ENCODE peak calls at places on chromosomes 7 and 10, in five cellular contexts. One of them, this sample, is unnamed.

GRCh38 chr10:98338318-98338717 is 70.3 kb upstream of the LOXL4 start:
- DNase-seq in ovary: no peak
- DNase-seq in adrenal gland: no peak
- DNase-seq in tibial nerve: peak; percentile 29
- DNase-seq in heart left ventricle: no peak
- DNase-seq in this sample: no peak

GRCh38 chr7:2063562-2064360 is 169.0 kb downstream of the MAD1L1 start:
- DNase-seq in ovary: no peak
- DNase-seq in adrenal gland: peak; percentile 30
- DNase-seq in tibial nerve: no peak
- DNase-seq in heart left ventricle: peak; percentile 64
- DNase-seq in this sample: peak; percentile 27

GRCh38 chr10:63711866-63712716 is 190.9 kb downstream of the REEP3 start:
- DNase-seq in ovary: peak; percentile 89
- DNase-seq in adrenal gland: peak; percentile 97
- DNase-seq in tibial nerve: peak; percentile 87
- DNase-seq in heart left ventricle: peak; percentile 98
- DNase-seq in this sample: peak; percentile 31

GRCh38 chr10:112546474-112546873 is 99.5 kb downstream of the VTI1A start:
- DNase-seq in ovary: no peak
- DNase-seq in adrenal gland: no peak
- DNase-seq in tibial nerve: no peak
- DNase-seq in heart left ventricle: no peak
- DNase-seq in this sample: no peak

GRCh38 chr7:112421666-112422486 is 28.4 kb upstream of the IFRD1 start:
- DNase-seq in ovary: no peak
- DNase-seq in adrenal gland: no peak
- DNase-seq in tibial nerve: no peak
- DNase-seq in heart left ventricle: no peak
- DNase-seq in this sample: no peak

GRCh38 chr7:54664235-54665228 is 94.5 kb downstream of the SEC61G start:
- DNase-seq in ovary: no peak
- DNase-seq in adrenal gland: peak; percentile 44
- DNase-seq in tibial nerve: no peak
- DNase-seq in heart left ventricle: peak; percentile 33
- DNase-seq in this sample: no peak

GRCh38 chr10:69619626-69620025 is 10.4 kb upstream of the FAM241B start:
- DNase-seq in ovary: no peak
- DNase-seq in adrenal gland: no peak
- DNase-seq in tibial nerve: no peak
- DNase-seq in heart left ventricle: no peak
- DNase-seq in this sample: no peak

GRCh38 chr7:4017081-4017480 is 665.0 kb upstream of the FOXK1 start:
- DNase-seq in ovary: no peak
- DNase-seq in adrenal gland: no peak
- DNase-seq in tibial nerve: no peak
- DNase-seq in heart left ventricle: no peak
- DNase-seq in this sample: no peak

GRCh38 chr10:100866575-100867098 is 46.1 kb upstream of the SLF2 start:
- DNase-seq in ovary: no peak
- DNase-seq in adrenal gland: no peak
- DNase-seq in tibial nerve: no peak
- DNase-seq in heart left ventricle: no peak
- DNase-seq in this sample: no peak

GRCh38 chr7:127847641-127848040 is 183.6 kb downstream of the LRRC4 start:
- DNase-seq in ovary: no peak
- DNase-seq in adrenal gland: no peak
- DNase-seq in tibial nerve: no peak
- DNase-seq in heart left ventricle: no peak
- DNase-seq in this sample: no peak

GRCh38 chr7:101239951-101240220 is 2.3 kb upstream of the CLDN15 start:
- DNase-seq in ovary: no peak
- DNase-seq in adrenal gland: no peak
- DNase-seq in tibial nerve: no peak
- DNase-seq in heart left ventricle: no peak
- DNase-seq in this sample: no peak

GRCh38 chr10:3782456-3783312 is 2.3 kb downstream of the KLF6 start:
- DNase-seq in ovary: peak; percentile 52
- DNase-seq in adrenal gland: peak; percentile 73
- DNase-seq in tibial nerve: peak; percentile 78
- DNase-seq in heart left ventricle: peak; percentile 84
- DNase-seq in this sample: peak; percentile 83

GRCh38 chr10:124737708-124738107 is 6.5 kb downstream of the FAM53B start:
- DNase-seq in ovary: no peak
- DNase-seq in adrenal gland: peak; percentile 19
- DNase-seq in tibial nerve: peak; percentile 4
- DNase-seq in heart left ventricle: no peak
- DNase-seq in this sample: no peak

GRCh38 chr7:17632401-17632800 is 307.9 kb downstream of the SNX13 start:
- DNase-seq in ovary: no peak
- DNase-seq in adrenal gland: no peak
- DNase-seq in tibial nerve: no peak
- DNase-seq in heart left ventricle: no peak
- DNase-seq in this sample: no peak

GRCh38 chr7:101171442-101171837 is 6.1 kb upstream of the VGF start:
- DNase-seq in ovary: no peak
- DNase-seq in adrenal gland: no peak
- DNase-seq in tibial nerve: no peak
- DNase-seq in heart left ventricle: no peak
- DNase-seq in this sample: no peak

GRCh38 chr10:118940386-118940785 is 89.1 kb upstream of the NANOS1 start:
- DNase-seq in ovary: no peak
- DNase-seq in adrenal gland: no peak
- DNase-seq in tibial nerve: no peak
- DNase-seq in heart left ventricle: no peak
- DNase-seq in this sample: no peak

GRCh38 chr10:71389768-71390434 is 6.8 kb upstream of the CDH23 start:
- DNase-seq in ovary: no peak
- DNase-seq in adrenal gland: no peak
- DNase-seq in tibial nerve: no peak
- DNase-seq in heart left ventricle: no peak
- DNase-seq in this sample: no peak

GRCh38 chr7:79180533-79180932 is 272.9 kb downstream of the MAGI2 start:
- DNase-seq in ovary: no peak
- DNase-seq in adrenal gland: no peak
- DNase-seq in tibial nerve: no peak
- DNase-seq in heart left ventricle: no peak
- DNase-seq in this sample: no peak

GRCh38 chr10:103820101-103821062 is 35.0 kb downstream of the SH3PXD2A start:
- DNase-seq in ovary: peak; percentile 67
- DNase-seq in adrenal gland: peak; percentile 38
- DNase-seq in tibial nerve: peak; percentile 71
- DNase-seq in heart left ventricle: peak; percentile 85
- DNase-seq in this sample: no peak

GRCh38 chr10:14345262-14345661 is 14.5 kb upstream of the FRMD4A start:
- DNase-seq in ovary: no peak
- DNase-seq in adrenal gland: no peak
- DNase-seq in tibial nerve: no peak
- DNase-seq in heart left ventricle: no peak
- DNase-seq in this sample: no peak

GRCh38 chr10:124465003-124465776 is 3.6 kb downstream of the LHPP start:
- DNase-seq in ovary: no peak
- DNase-seq in adrenal gland: no peak
- DNase-seq in tibial nerve: no peak
- DNase-seq in heart left ventricle: no peak
- DNase-seq in this sample: peak; percentile 50

GRCh38 chr10:32273326-32273725 is 73.6 kb downstream of the EPC1 start:
- DNase-seq in ovary: no peak
- DNase-seq in adrenal gland: no peak
- DNase-seq in tibial nerve: no peak
- DNase-seq in heart left ventricle: no peak
- DNase-seq in this sample: no peak

GRCh38 chr10:113897693-113898618 is 43.5 kb downstream of the NHLRC2 start:
- DNase-seq in ovary: no peak
- DNase-seq in adrenal gland: no peak
- DNase-seq in tibial nerve: no peak
- DNase-seq in heart left ventricle: peak; percentile 57
- DNase-seq in this sample: peak; percentile 42

GRCh38 chr10:1149793-1150637 is 93.8 kb downstream of the WDR37 start:
- DNase-seq in ovary: no peak
- DNase-seq in adrenal gland: no peak
- DNase-seq in tibial nerve: no peak
- DNase-seq in heart left ventricle: peak; percentile 58
- DNase-seq in this sample: peak; percentile 13

GRCh38 chr10:6229290-6229689 is 26.6 kb downstream of the PFKFB3 start:
- DNase-seq in ovary: no peak
- DNase-seq in adrenal gland: no peak
- DNase-seq in tibial nerve: no peak
- DNase-seq in heart left ventricle: no peak
- DNase-seq in this sample: no peak

GRCh38 chr7:99788554-99788953 is 4.6 kb upstream of the CYP3A4 start:
- DNase-seq in ovary: no peak
- DNase-seq in adrenal gland: no peak
- DNase-seq in tibial nerve: no peak
- DNase-seq in heart left ventricle: no peak
- DNase-seq in this sample: no peak

GRCh38 chr10:18651324-18652007 is at the start of gene NSUN6:
- DNase-seq in ovary: peak; percentile 89
- DNase-seq in adrenal gland: peak; percentile 93
- DNase-seq in tibial nerve: peak; percentile 88
- DNase-seq in heart left ventricle: peak; percentile 90
- DNase-seq in this sample: peak; percentile 97
- TF ChIP-seq POLR2A in ovary: peak; percentile 92
- TF ChIP-seq POLR2A in adrenal gland: peak; percentile 51
- TF ChIP-seq POLR2A in tibial nerve: no peak
- TF ChIP-seq POLR2A in heart left ventricle: peak; percentile 74
- TF ChIP-seq POLR2A in this sample: peak; percentile 93

DNA sequence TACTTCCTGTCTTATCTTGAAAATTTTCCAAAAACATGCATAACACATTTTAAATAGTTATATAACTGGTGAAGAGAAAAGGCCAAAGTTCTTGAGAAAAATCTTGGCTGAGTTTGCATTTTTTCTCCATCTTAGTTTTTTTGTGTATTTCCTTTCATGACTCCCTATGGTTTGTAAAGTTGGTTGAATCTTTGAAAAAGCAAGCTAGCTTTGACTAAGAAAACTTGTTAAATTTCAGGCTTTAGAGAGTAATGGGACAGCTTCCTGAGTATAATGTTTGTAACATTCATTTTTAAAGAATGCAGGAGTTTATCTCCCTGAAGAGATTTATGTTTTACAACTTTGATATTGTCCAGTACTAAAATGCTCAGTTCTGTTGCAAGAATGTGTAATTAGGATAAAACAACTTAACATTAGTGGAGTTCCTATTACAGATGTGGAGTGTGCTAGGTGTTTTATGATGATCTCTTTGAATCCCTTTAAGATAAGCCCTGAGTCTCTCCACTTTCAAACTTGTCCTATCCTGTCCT is 11.1 kb upstream of the HERPUD2 start:
- DNase-seq in ovary: no peak
- DNase-seq in adrenal gland: no peak
- DNase-seq in tibial nerve: no peak
- DNase-seq in heart left ventricle: no peak
- DNase-seq in this sample: no peak
- TF ChIP-seq POLR2A in ovary: no peak
- TF ChIP-seq POLR2A in adrenal gland: no peak
- TF ChIP-seq POLR2A in tibial nerve: no peak
- TF ChIP-seq POLR2A in heart left ventricle: no peak
- TF ChIP-seq POLR2A in this sample: no peak

DNA sequence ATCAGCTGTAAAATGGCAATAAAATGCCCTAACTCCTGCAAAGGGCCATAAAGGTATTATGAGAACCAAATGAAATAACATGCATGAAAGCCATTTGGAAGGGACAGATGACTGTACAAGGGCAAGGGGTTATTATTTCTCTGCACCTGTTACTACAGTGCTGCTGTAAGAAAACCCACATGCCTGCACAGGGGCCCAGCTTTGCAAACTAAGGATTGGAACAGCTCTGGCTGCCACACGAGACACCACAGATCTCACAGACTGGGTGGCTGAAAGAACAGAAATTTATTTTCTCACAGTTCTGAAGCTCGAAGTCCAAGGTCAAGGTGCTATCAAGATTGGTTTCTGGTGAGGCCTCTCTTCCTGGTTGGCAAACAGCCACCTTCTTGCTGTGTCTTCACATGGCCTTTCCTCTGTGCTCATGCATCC is 409.0 kb upstream of the NRP1 start:
- DNase-seq in ovary: no peak
- DNase-seq in adrenal gland: no peak
- DNase-seq in tibial nerve: no peak
- DNase-seq in heart left ventricle: no peak
- DNase-seq in this sample: no peak
- TF ChIP-seq POLR2A in ovary: no peak
- TF ChIP-seq POLR2A in adrenal gland: no peak
- TF ChIP-seq POLR2A in tibial nerve: no peak
- TF ChIP-seq POLR2A in heart left ventricle: no peak
- TF ChIP-seq POLR2A in this sample: no peak

GRCh38 chr10:11741608-11742007 is 574 bp upstream of the ECHDC3 start:
- DNase-seq in ovary: no peak
- DNase-seq in adrenal gland: no peak
- DNase-seq in tibial nerve: no peak
- DNase-seq in heart left ventricle: no peak
- DNase-seq in this sample: no peak

GRCh38 chr10:11743461-11744338 is 1.5 kb downstream of the ECHDC3 start:
- DNase-seq in ovary: no peak
- DNase-seq in adrenal gland: no peak
- DNase-seq in tibial nerve: no peak
- DNase-seq in heart left ventricle: no peak
- DNase-seq in this sample: no peak

GRCh38 chr10:11740907-11741306 is 1.3 kb upstream of the ECHDC3 start:
- DNase-seq in ovary: no peak
- DNase-seq in adrenal gland: no peak
- DNase-seq in tibial nerve: no peak
- DNase-seq in heart left ventricle: no peak
- DNase-seq in this sample: no peak

GRCh38 chr10:11742779-11743298 is 657 bp downstream of the ECHDC3 start:
- DNase-seq in ovary: peak; percentile 27
- DNase-seq in adrenal gland: no peak
- DNase-seq in tibial nerve: no peak
- DNase-seq in heart left ventricle: peak; percentile 82
- DNase-seq in this sample: no peak

DNA sequence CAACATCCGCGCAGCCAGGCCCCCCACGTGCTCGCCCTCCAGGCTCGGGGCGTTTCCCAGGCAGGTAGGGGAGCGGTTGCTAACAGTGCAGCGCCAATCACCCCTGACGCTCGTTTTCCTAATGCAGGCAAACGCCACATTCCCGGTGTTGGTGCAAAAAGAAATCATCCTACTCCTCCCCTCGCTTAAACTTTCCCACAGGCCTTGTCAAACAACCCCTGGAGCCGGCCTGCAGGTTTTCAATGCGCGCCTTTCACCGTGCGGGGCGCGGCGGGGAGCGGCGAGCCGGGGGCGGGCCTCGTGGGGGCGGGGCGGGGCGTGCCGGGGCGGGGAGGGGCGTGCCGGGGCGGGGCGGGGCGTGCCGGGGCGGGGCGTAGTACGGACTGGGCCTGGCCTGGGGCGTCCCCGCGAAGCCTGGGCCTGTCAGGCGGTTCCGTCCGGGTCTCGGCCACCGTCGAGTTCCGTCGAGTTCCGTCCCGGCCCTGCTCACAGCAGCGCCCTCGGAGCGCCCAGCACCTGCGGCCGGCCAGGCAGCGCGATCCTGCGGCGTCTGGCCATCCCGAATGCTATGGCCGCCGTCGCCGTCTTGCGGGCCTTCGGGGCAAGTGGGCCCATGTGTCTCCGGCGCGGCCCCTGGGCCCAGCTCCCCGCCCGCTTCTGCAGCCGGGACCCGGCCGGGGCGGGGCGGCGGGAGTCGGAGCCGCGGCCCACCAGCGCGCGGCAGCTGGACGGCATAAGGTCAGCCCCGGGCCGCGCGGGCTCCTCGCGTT is at the start of gene ECHDC3:
- DNase-seq in ovary: peak; percentile 54
- DNase-seq in adrenal gland: peak; percentile 72
- DNase-seq in tibial nerve: no peak
- DNase-seq in heart left ventricle: peak; percentile 80
- DNase-seq in this sample: peak; percentile 52
- TF ChIP-seq POLR2A in ovary: no peak
- TF ChIP-seq POLR2A in adrenal gland: no peak
- TF ChIP-seq POLR2A in tibial nerve: no peak
- TF ChIP-seq POLR2A in heart left ventricle: peak; percentile 66
- TF ChIP-seq POLR2A in this sample: no peak

This sample was measured in erythroblast.